ENCODE peak calls at places on chromosomes 5 and 9, in four cellular contexts. V is OCI-LY7, Q is aorta, T is fibroblast of lung. C is an unnamed sample.

GRCh38 chr5:170070556-170071412 is 34.9 kb upstream of the FOXI1 start:
- DNase-seq in Q (no peak), V (peak; percentile 15), T (peak; percentile 54), C (peak; percentile 38)

GRCh38 chr9:123796073-123796472 is 133.9 kb downstream of the DENND1A start:
- DNase-seq in V (no peak), T (no peak), Q (no peak), C (no peak)

GRCh38 chr9:129609486-129610192 is 11.3 kb downstream of the C9orf50 start:
- DNase-seq in T (peak; percentile 34), V (peak; percentile 17), Q (no peak), C (no peak)

GRCh38 chr5:157366741-157367684 is 93.0 kb upstream of the NIPAL4 start:
- DNase-seq in V (peak; percentile 31), T (peak; percentile 82), Q (no peak), C (no peak)

GRCh38 chr5:178114325-178115135 is 1.2 kb downstream of the N4BP3 start:
- DNase-seq in T (no peak), V (peak; percentile 62), Q (no peak), C (peak; percentile 73)

GRCh38 chr5:68780299-68780960 is 313.4 kb upstream of the SLC30A5 start:
- DNase-seq in V (no peak), T (peak; percentile 1), Q (no peak), C (no peak)

GRCh38 chr9:93681316-93682154 is 105.2 kb downstream of the PHF2 start:
- DNase-seq in Q (peak; percentile 66), V (no peak), T (no peak), C (peak; percentile 59)

GRCh38 chr9:7976167-7976755 is 176.7 kb upstream of the DMAC1 start:
- DNase-seq in V (peak; percentile 94), Q (no peak), T (no peak), C (no peak)

GRCh38 chr9:113387560-113388230 is 10.9 kb upstream of the HDHD3 start:
- DNase-seq in T (no peak), Q (no peak), V (no peak), C (no peak)

GRCh38 chr9:68793605-68794343 is 88.7 kb downstream of the PIP5K1B start:
- DNase-seq in V (no peak), T (no peak), Q (no peak), C (no peak)

GRCh38 chr5:140481758-140482157 is 65.7 kb upstream of the EIF4EBP3 start:
- DNase-seq in Q (no peak), V (no peak), T (peak; percentile 43), C (no peak)

GRCh38 chr9:37574241-37574721 is 1.9 kb downstream of the FBXO10 start:
- DNase-seq in T (peak; percentile 74), V (no peak), Q (no peak), C (no peak)

GRCh38 chr9:136488247-136489214 is 5.7 kb upstream of the SEC16A start:
- DNase-seq in V (peak; percentile 61), Q (peak; percentile 92), T (peak; percentile 32), C (peak; percentile 74)

GRCh38 chr5:41414598-41414997 is 95.8 kb downstream of the PLCXD3 start:
- DNase-seq in Q (no peak), V (no peak), T (peak; percentile 94), C (no peak)

GRCh38 chr9:91924090-91924489 is 25.9 kb downstream of the ROR2 start:
- DNase-seq in T (no peak), V (no peak), Q (no peak), C (no peak)

GRCh38 chr9:91919621-91920020 is 30.4 kb downstream of the ROR2 start:
- DNase-seq in V (no peak), Q (no peak), T (no peak), C (no peak)

GRCh38 chr9:91920846-91921350 is 29.1 kb downstream of the ROR2 start:
- DNase-seq in V (no peak), Q (no peak), T (no peak), C (no peak)

GRCh38 chr9:91921371-91921770 is 28.7 kb downstream of the ROR2 start:
- DNase-seq in V (no peak), T (no peak), Q (no peak), C (no peak)

DNA sequence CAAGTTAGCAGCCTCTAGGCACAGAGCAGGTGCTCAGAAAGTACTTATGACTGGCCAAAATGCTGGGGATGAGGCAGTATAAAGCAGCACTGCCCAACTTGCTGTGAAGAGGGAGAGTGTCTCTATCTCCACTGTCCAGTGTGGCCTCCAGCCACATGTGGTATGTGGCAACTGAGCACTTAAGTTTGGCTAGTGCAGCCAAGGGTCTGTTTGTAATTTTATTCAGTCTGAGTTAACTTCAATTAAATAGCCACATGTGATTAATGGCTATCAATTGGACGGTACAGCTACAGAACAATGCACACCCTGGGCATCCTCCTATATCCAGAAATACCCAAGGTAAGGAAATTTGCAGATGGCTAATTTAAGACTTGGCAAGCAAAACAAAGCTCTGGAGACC is 26.9 kb downstream of the ROR2 start:
- DNase-seq in Q (no peak), V (no peak), T (no peak), C (no peak)
- H3K36me3 ChIP-seq in Q (no peaks in the 10 kb centered on the region), V (no peaks in the 10 kb centered on the region), T (no peaks in the 10 kb centered on the region), C (no peaks in the 10 kb centered on the region)

GRCh38 chr5:441996-442334 is 1.0 kb upstream of the EXOC3 start:
- DNase-seq in Q (no peak), V (no peak), T (no peak), C (no peak)

GRCh38 chr5:445591-445990 is 2.6 kb downstream of the EXOC3 start:
- DNase-seq in V (no peak), Q (peak; percentile 38), T (no peak), C (no peak)

GRCh38 chr5:444226-444625 is 1.2 kb downstream of the EXOC3 start:
- DNase-seq in V (no peak), Q (peak; percentile 9), T (no peak), C (no peak)

GRCh38 chr5:442335-443238 is at the start of gene EXOC3:
- DNase-seq in T (peak; percentile 65), Q (peak; percentile 92), V (peak; percentile 86), C (peak; percentile 78)

DNA sequence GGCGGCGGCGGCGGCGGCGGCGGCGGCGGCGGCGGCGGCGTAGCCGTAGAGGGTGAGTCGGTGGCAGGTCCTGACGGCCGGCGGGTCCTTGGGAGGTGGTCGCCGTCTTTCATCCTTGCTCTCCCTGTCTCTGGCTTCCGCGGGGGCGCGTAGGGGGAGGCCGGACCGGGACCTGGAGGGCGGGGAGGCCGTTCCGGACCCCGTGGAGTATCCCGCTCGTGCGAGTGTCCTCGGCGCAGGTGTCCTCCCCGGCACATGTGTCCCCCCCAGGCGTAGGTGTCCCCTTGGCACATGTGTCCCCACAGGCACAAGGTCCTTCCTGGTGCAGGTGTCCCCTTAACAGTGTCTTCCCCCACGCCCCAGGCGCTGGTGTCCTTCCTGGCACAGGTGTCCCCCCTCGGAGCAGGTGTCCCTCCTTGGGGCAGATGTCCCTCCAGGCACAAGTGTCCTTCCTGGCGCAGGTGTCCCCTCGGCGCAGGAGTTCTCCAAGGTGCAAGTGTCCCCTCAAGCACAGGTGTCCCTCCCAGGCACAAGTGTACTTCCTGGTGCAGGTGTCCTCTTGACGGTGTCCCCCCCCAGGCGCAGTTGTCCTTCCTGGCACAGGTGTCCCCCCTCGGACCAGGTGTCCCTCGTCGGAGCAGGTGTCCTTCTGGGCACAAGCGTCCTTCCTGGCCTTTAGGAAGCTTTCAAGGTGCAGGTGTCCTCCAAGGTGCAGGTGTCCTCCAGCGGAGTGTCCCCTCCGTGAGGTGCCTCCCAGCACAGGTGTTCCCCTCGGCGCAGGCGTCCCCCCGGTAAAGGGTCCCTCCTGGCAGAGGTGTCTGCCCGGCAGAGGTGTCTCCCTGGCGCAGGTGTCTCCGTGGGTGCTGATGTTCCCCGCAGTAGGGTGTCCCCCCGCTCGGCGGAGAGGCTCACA is 519 bp downstream of the EXOC3 start:
- DNase-seq in V (peak; percentile 52), T (no peak), Q (peak; percentile 70), C (no peak)
- H3K4me1 ChIP-seq in V (peaks cover 27% of the 10 kb centered on the region), T (peaks cover 7% of the 10 kb centered on the region), Q (no peaks in the 10 kb centered on the region), C (peaks cover 45% of the 10 kb centered on the region)

DNA sequence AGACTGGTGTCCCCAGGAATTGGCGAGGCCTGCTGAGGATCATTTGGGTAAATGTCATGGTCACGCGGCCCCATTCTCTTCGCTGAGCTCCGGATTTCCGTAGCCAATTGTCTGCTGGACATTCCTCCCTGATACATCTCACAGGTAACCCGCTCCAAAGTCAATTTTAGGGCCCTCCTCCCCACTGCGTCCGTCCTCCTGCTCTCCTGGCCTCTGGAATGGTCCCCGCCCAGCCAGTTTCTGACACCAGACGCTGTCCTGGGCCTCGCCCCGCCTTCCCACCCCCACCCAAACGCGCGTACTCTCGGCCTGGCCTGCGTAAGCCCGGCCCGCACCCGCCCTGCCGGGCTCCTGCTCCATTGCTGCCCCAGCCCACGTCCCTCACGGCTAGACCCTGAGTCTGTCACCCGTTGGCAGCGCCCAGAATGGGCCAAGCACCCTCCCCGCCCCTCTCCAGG is 202.0 kb downstream of the AUH start:
- DNase-seq in T (no peak), Q (no peak), V (no peak), C (peak; percentile 46)
- H3K4me3 ChIP-seq in T (no peak overlapping the region), Q (no peak overlapping the region), V (no peak overlapping the region), C (no peak overlapping the region)

GRCh38 chr5:57683036-57683600 is 200.5 kb upstream of the ACTBL2 start:
- DNase-seq in V (no peak), T (peak; percentile 70), Q (no peak), C (no peak)
- H3K36me3 ChIP-seq in V (no peaks in the 10 kb centered on the region), T (no peaks in the 10 kb centered on the region), Q (no peaks in the 10 kb centered on the region), C (no peaks in the 10 kb centered on the region)

GRCh38 chr9:115781361-115781760 is 372.2 kb upstream of the PAPPA start:
- DNase-seq in Q (no peak), V (no peak), T (no peak), C (no peak)
- H3K4me1 ChIP-seq in Q (no peaks in the 10 kb centered on the region), V (no peaks in the 10 kb centered on the region), T (no peaks in the 10 kb centered on the region), C (no peaks in the 10 kb centered on the region)

DNA sequence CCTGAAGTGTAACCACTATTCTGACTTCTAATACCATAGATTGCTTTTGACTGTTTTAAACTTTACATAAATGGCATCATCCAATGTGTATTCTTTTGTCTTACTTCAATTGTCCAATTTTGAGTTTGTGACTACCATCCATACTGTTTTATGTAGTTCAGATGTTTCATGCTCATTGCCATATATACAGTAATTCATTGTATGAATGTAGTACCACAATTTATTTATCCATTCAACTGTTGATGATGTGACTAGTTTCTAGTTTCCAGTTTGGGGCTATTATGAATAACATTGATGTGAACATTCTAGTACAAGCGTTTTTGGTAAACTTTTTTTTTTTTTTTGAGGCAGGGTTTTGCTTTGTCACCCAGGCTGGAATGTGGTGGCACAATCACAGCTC is 55.1 kb downstream of the HMGCS1 start:
- DNase-seq in Q (no peak), V (no peak), T (no peak), C (no peak)
- H3K4me3 ChIP-seq in Q (no peak overlapping the region), V (no peak overlapping the region), T (no peak overlapping the region), C (no peak overlapping the region)

GRCh38 chr5:168570490-168571328 is 8.5 kb downstream of the PANK3 start:
- DNase-seq in Q (no peak), V (no peak), T (no peak), C (no peak)
- H3K36me3 ChIP-seq in Q (no peaks in the 10 kb centered on the region), V (peaks cover 72% of the 10 kb centered on the region), T (no peaks in the 10 kb centered on the region), C (no peaks in the 10 kb centered on the region)

GRCh38 chr5:120613729-120614128 is 149.6 kb downstream of the PRR16 start:
- DNase-seq in Q (no peak), T (no peak), V (no peak), C (no peak)
- H3K4me1 ChIP-seq in Q (peaks cover 11% of the 10 kb centered on the region), T (peaks cover 9% of the 10 kb centered on the region), V (no peaks in the 10 kb centered on the region), C (no peaks in the 10 kb centered on the region)

DNA sequence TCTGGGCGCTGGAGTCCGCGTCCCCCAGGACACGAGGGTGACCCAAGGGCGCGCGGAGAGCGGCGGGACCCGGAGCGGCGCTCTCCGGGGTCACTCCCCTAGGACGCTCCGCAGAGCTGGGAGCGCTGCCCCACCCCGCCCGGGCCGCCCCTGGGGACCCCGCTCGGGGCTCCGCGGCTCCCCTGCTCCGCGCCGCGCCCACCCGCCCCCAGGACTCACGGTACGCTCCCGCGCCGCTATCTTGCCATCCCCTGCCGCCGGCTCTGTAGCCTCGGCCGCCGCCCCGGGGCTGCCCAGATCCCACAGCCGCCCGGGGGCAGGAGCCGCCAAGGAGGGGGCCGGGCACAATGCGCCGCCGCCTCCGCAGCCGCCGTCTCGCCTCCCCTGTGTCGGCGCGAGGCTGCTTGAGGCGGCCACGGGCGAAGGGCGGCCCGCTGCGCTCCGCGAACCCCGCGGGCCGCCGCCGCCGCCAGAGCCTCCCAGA is 289 bp downstream of the LIFR start:
- DNase-seq in V (no peak), Q (no peak), T (no peak), C (no peak)
- H3K4me3 ChIP-seq in V (no peak overlapping the region), Q (peak overlapping the region; percentile 51), T (peak overlapping the region; percentile 77), C (peak overlapping the region; percentile 62)